ENCODE peak calls at places on chromosome 10, in five cellular contexts. R is activated naive CD4-positive, alpha-beta T cell; N is NCI-H1105; H is left ventricle myocardium inferior; L is Panc1. W is an unnamed sample.
A peak's percentile ranks its signal among the peaks of the same experiment; 100 is the strongest.

GRCh38 chr10:103576076-103576471 is 82.6 kb downstream of the NEURL1 start:
- DNase-seq in H (no peak), L (no peak), R (no peak), N (no peak), W (no peak)

GRCh38 chr10:21929070-21929469 is 74.5 kb downstream of the DNAJC1 start:
- DNase-seq in R (no peak), L (no peak), N (no peak), H (no peak), W (no peak)

GRCh38 chr10:116080553-116080952 is 192.5 kb downstream of the GFRA1 start:
- DNase-seq in L (peak; percentile 12), H (no peak), N (no peak), R (no peak), W (no peak)

GRCh38 chr10:99421233-99421739 is 9.1 kb downstream of the GOT1 start:
- DNase-seq in L (no peak), R (no peak), N (no peak), H (no peak), W (no peak)

GRCh38 chr10:7354330-7355047 is 56.3 kb downstream of the SFMBT2 start:
- DNase-seq in R (no peak), H (no peak), N (no peak), L (no peak), W (no peak)

GRCh38 chr10:60282771-60283353 is 106.8 kb downstream of the ANK3 start:
- DNase-seq in L (peak; percentile 66), H (no peak), R (no peak), N (no peak), W (no peak)

GRCh38 chr10:19629559-19629958 is 186.7 kb upstream of the PLXDC2 start:
- DNase-seq in R (no peak), N (no peak), H (peak; percentile 72), L (no peak), W (peak; percentile 89)

GRCh38 chr10:35421553-35422178 is 85.4 kb downstream of the CCNY start:
- DNase-seq in H (no peak), N (no peak), R (no peak), L (peak; percentile 64), W (no peak)

GRCh38 chr10:117540640-117541404 is 1.7 kb upstream of the EMX2 start:
- DNase-seq in N (no peak), H (no peak), R (no peak), L (no peak), W (no peak)

GRCh38 chr10:28542728-28543127 is 9.8 kb downstream of the WAC start:
- DNase-seq in L (no peak), N (no peak), R (no peak), H (no peak), W (no peak)

GRCh38 chr10:93254180-93254847 is 180.6 kb downstream of the CYP26A1 start:
- DNase-seq in H (no peak), L (no peak), R (no peak), N (no peak), W (no peak)

GRCh38 chr10:47040041-47040491 is 128.8 kb downstream of the PTPN20 start:
- DNase-seq in N (no peak), H (no peak), R (no peak), L (no peak), W (no peak)

GRCh38 chr10:133454204-133454893 is 604 bp downstream of the SCART1 start:
- DNase-seq in L (no peak), N (no peak), R (no peak), H (peak; percentile 9), W (peak; percentile 77)

GRCh38 chr10:93991596-93992284 is 2.0 kb upstream of the PLCE1 start:
- DNase-seq in R (no peak), L (no peak), H (peak; percentile 61), N (no peak), W (no peak)

GRCh38 chr10:79129361-79129997 is 60.7 kb downstream of the ZMIZ1 start:
- DNase-seq in R (no peak), H (no peak), N (no peak), L (no peak), W (no peak)

GRCh38 chr10:98193030-98193429 is 58.6 kb downstream of the R3HCC1L start:
- DNase-seq in R (no peak), H (no peak), N (no peak), L (no peak), W (no peak)

GRCh38 chr10:109773288-109773687 is 150.0 kb downstream of the XPNPEP1 start:
- DNase-seq in H (no peak), R (no peak), L (no peak), N (no peak), W (no peak)

GRCh38 chr10:76303682-76304316 is 872.4 kb downstream of the LRMDA start:
- DNase-seq in H (peak; percentile 72), R (no peak), N (peak; percentile 62), L (peak; percentile 27), W (no peak)

GRCh38 chr10:122422266-122422980 is 32.0 kb upstream of the ARMS2 start:
- DNase-seq in R (no peak), N (no peak), L (no peak), H (no peak), W (no peak)

GRCh38 chr10:59851864-59852263 is 54.5 kb downstream of the CCDC6 start:
- DNase-seq in N (no peak), L (no peak), H (no peak), R (no peak), W (no peak)

GRCh38 chr10:13331641-13332040 is 16.5 kb downstream of the SEPHS1 start:
- DNase-seq in H (no peak), L (no peak), N (no peak), R (no peak), W (no peak)

GRCh38 chr10:33216661-33217427 is 117.6 kb downstream of the NRP1 start:
- DNase-seq in H (no peak), R (no peak), N (no peak), L (peak; percentile 50), W (no peak)

GRCh38 chr10:124894569-124895215 is 47.2 kb upstream of the ZRANB1 start:
- DNase-seq in N (no peak), H (no peak), L (no peak), R (no peak), W (no peak)

GRCh38 chr10:93475227-93475626 is 6.9 kb downstream of the MYOF start:
- DNase-seq in H (no peak), L (no peak), R (no peak), N (no peak), W (no peak)

GRCh38 chr10:88428442-88428841 is 154.7 kb downstream of the RNLS start:
- DNase-seq in L (no peak), N (no peak), R (no peak), H (no peak), W (no peak)

GRCh38 chr10:48450811-48451466 is 144.5 kb downstream of the MAPK8 start:
- DNase-seq in R (no peak), H (no peak), N (no peak), L (no peak), W (peak; percentile 80)

GRCh38 chr10:620417-620816 is 69.1 kb downstream of the DIP2C start:
- DNase-seq in L (no peak), H (no peak), N (no peak), R (no peak), W (no peak)

GRCh38 chr10:103983367-103983911 is 16.5 kb downstream of the SLK start:
- DNase-seq in N (no peak), H (no peak), L (no peak), R (no peak), W (no peak)

GRCh38 chr10:103265712-103266329 is 11.1 kb upstream of the INA start:
- DNase-seq in L (no peak), R (no peak), N (no peak), H (no peak), W (no peak)

GRCh38 chr10:63237396-63237795 is 104.3 kb downstream of the NRBF2 start:
- DNase-seq in H (no peak), L (no peak), R (no peak), N (no peak), W (no peak)

GRCh38 chr10:64283621-64284020 is 762.4 kb downstream of the REEP3 start:
- DNase-seq in R (no peak), N (no peak), L (no peak), H (no peak), W (no peak)

GRCh38 chr10:103632247-103632642 is 138.7 kb downstream of the NEURL1 start:
- DNase-seq in H (no peak), N (no peak), R (no peak), L (no peak), W (no peak)

GRCh38 chr10:112789248-112789647 is 160.8 kb upstream of the TCF7L2 start:
- DNase-seq in N (no peak), R (no peak), L (no peak), H (no peak), W (no peak)

GRCh38 chr10:62050941-62051433 is 149.5 kb downstream of the ARID5B start:
- DNase-seq in R (peak; percentile 26), H (peak; percentile 34), N (no peak), L (peak; percentile 92), W (no peak)

GRCh38 chr10:122044713-122045112 is 55.8 kb downstream of the TACC2 start:
- DNase-seq in L (no peak), H (no peak), R (no peak), N (no peak), W (no peak)

GRCh38 chr10:132401396-132402168 is 4.6 kb downstream of the PWWP2B start:
- DNase-seq in H (peak; percentile 33), R (no peak), N (no peak), L (no peak), W (no peak)

GRCh38 chr10:123952099-123952498 is 60.5 kb upstream of the CPXM2 start:
- DNase-seq in R (no peak), H (no peak), N (no peak), L (no peak), W (no peak)

W was measured in vagina.